ENCODE peak calls at places on chromosomes 6 and 20, in seven cellular contexts. One of them, this sample, is unnamed.

GRCh38 chr6:147936703-147937102 is 405.9 kb upstream of the SASH1 start:
- DNase-seq in RPMI7951: no peak
- DNase-seq in DMS 273 treated with DMSO at 0.1 percent for 48 hours: no peak
- DNase-seq in GM23338: no peak
- DNase-seq in H9: no peak
- DNase-seq in AG09319: no peak
- DNase-seq in MM.1S: no peak
- DNase-seq in this sample: no peak

GRCh38 chr6:79818471-79818870 is 128.9 kb downstream of the ELOVL4 start:
- DNase-seq in H9: no peak
- DNase-seq in DMS 273 treated with DMSO at 0.1 percent for 48 hours: no peak
- DNase-seq in GM23338: no peak
- DNase-seq in MM.1S: no peak
- DNase-seq in AG09319: no peak
- DNase-seq in RPMI7951: peak; percentile 8
- DNase-seq in this sample: no peak

GRCh38 chr6:7110092-7110792 is 2.5 kb downstream of the RREB1 start:
- DNase-seq in GM23338: peak; percentile 44
- DNase-seq in DMS 273 treated with DMSO at 0.1 percent for 48 hours: no peak
- DNase-seq in AG09319: no peak
- DNase-seq in MM.1S: no peak
- DNase-seq in RPMI7951: no peak
- DNase-seq in H9: no peak
- DNase-seq in this sample: no peak

GRCh38 chr6:168061269-168062210 is 17.5 kb downstream of the FRMD1 start:
- DNase-seq in RPMI7951: no peak
- DNase-seq in AG09319: no peak
- DNase-seq in GM23338: no peak
- DNase-seq in DMS 273 treated with DMSO at 0.1 percent for 48 hours: no peak
- DNase-seq in H9: no peak
- DNase-seq in MM.1S: no peak
- DNase-seq in this sample: no peak

GRCh38 chr6:150710236-150710635 is 110.6 kb downstream of the PLEKHG1 start:
- DNase-seq in MM.1S: no peak
- DNase-seq in GM23338: no peak
- DNase-seq in DMS 273 treated with DMSO at 0.1 percent for 48 hours: no peak
- DNase-seq in H9: no peak
- DNase-seq in RPMI7951: no peak
- DNase-seq in AG09319: no peak
- DNase-seq in this sample: no peak

GRCh38 chr6:89392823-89393222 is 19.2 kb downstream of the RRAGD start:
- DNase-seq in H9: no peak
- DNase-seq in DMS 273 treated with DMSO at 0.1 percent for 48 hours: no peak
- DNase-seq in AG09319: no peak
- DNase-seq in RPMI7951: no peak
- DNase-seq in MM.1S: no peak
- DNase-seq in GM23338: no peak
- DNase-seq in this sample: no peak

GRCh38 chr6:84492246-84493135 is 265.0 kb upstream of the CEP162 start:
- DNase-seq in AG09319: no peak
- DNase-seq in RPMI7951: no peak
- DNase-seq in MM.1S: no peak
- DNase-seq in DMS 273 treated with DMSO at 0.1 percent for 48 hours: no peak
- DNase-seq in H9: no peak
- DNase-seq in GM23338: no peak
- DNase-seq in this sample: no peak

GRCh38 chr6:129844118-129844891 is 16.8 kb downstream of the TMEM244 start:
- DNase-seq in H9: peak; percentile 55
- DNase-seq in MM.1S: no peak
- DNase-seq in GM23338: peak; percentile 70
- DNase-seq in AG09319: no peak
- DNase-seq in RPMI7951: peak; percentile 96
- DNase-seq in DMS 273 treated with DMSO at 0.1 percent for 48 hours: no peak
- DNase-seq in this sample: no peak

GRCh38 chr20:48339147-48339985 is 488.4 kb downstream of the PREX1 start:
- DNase-seq in RPMI7951: peak; percentile 59
- DNase-seq in H9: no peak
- DNase-seq in MM.1S: no peak
- DNase-seq in DMS 273 treated with DMSO at 0.1 percent for 48 hours: no peak
- DNase-seq in GM23338: no peak
- DNase-seq in AG09319: no peak
- DNase-seq in this sample: no peak

GRCh38 chr6:3651698-3652229 is 99.7 kb downstream of the PXDC1 start:
- DNase-seq in DMS 273 treated with DMSO at 0.1 percent for 48 hours: no peak
- DNase-seq in MM.1S: no peak
- DNase-seq in AG09319: no peak
- DNase-seq in RPMI7951: no peak
- DNase-seq in H9: no peak
- DNase-seq in GM23338: no peak
- DNase-seq in this sample: no peak

This sample was measured in SK-MEL-5.